ENCODE peak calls at places on chromosomes 3 and 15, in four cellular contexts. One of them, this sample, is unnamed.

GRCh38 chr15:68815598-68815997 is 5.1 kb downstream of the ANP32A start:
- DNase-seq in WTC11: no peak
- DNase-seq in K562: no peak
- DNase-seq in HepG2: no peak
- DNase-seq in this sample: no peak

GRCh38 chr3:9915252-9916141 is 1.4 kb upstream of the IL17RC start:
- DNase-seq in WTC11: peak
- DNase-seq in K562: no peak
- DNase-seq in HepG2: peak
- DNase-seq in this sample: peak

GRCh38 chr3:25257026-25257425 is 171.0 kb upstream of the RARB start:
- DNase-seq in WTC11: no peak
- DNase-seq in K562: no peak
- DNase-seq in HepG2: no peak
- DNase-seq in this sample: no peak

GRCh38 chr3:66450389-66451022 is 50.3 kb downstream of the LRIG1 start:
- DNase-seq in WTC11: no peak
- DNase-seq in K562: no peak
- DNase-seq in HepG2: no peak
- DNase-seq in this sample: no peak

GRCh38 chr15:40594429-40594836 is 384 bp downstream of the KNL1 start:
- DNase-seq in WTC11: peak
- DNase-seq in K562: peak
- DNase-seq in HepG2: peak
- DNase-seq in this sample: peak

GRCh38 chr3:45026038-45026437 is at the start of gene CLEC3B:
- DNase-seq in WTC11: no peak
- DNase-seq in K562: no peak
- DNase-seq in HepG2: no peak
- DNase-seq in this sample: no peak

GRCh38 chr3:102400142-102400541 is 34.7 kb upstream of the ZPLD1 start:
- DNase-seq in WTC11: no peak
- DNase-seq in K562: no peak
- DNase-seq in HepG2: no peak
- DNase-seq in this sample: no peak

GRCh38 chr3:15933439-15934144 is 135.8 kb upstream of the ANKRD28 start:
- DNase-seq in WTC11: no peak
- DNase-seq in K562: no peak
- DNase-seq in HepG2: no peak
- DNase-seq in this sample: no peak

GRCh38 chr3:54784021-54784420 is 143.8 kb downstream of the LRTM1 start:
- DNase-seq in WTC11: no peak
- DNase-seq in K562: no peak
- DNase-seq in HepG2: no peak
- DNase-seq in this sample: no peak

GRCh38 chr15:31212286-31212685 is 110.8 kb upstream of the TRPM1 start:
- DNase-seq in WTC11: no peak
- DNase-seq in K562: no peak
- DNase-seq in HepG2: no peak
- DNase-seq in this sample: no peak

GRCh38 chr15:77021803-77022381 is 27.0 kb downstream of the PSTPIP1 start:
- DNase-seq in WTC11: no peak
- DNase-seq in K562: no peak
- DNase-seq in HepG2: no peak
- DNase-seq in this sample: no peak

GRCh38 chr15:58463815-58464697 is 32.3 kb downstream of the LIPC start:
- DNase-seq in WTC11: no peak
- DNase-seq in K562: no peak
- DNase-seq in HepG2: peak
- DNase-seq in this sample: no peak
- TF ChIP-seq ELF4 in WTC11: no peak
- TF ChIP-seq ELF4 in K562: no peak
- TF ChIP-seq ELF4 in HepG2: no peak
- TF ChIP-seq ELF4 in this sample: no peak

GRCh38 chr3:160473978-160474377 is 24.4 kb upstream of the TRIM59 start:
- DNase-seq in WTC11: no peak
- DNase-seq in K562: no peak
- DNase-seq in HepG2: no peak
- DNase-seq in this sample: no peak

GRCh38 chr3:160471892-160472291 is 22.3 kb upstream of the TRIM59 start:
- DNase-seq in WTC11: no peak
- DNase-seq in K562: no peak
- DNase-seq in HepG2: no peak
- DNase-seq in this sample: no peak

GRCh38 chr3:160474416-160474838 is 24.8 kb upstream of the TRIM59 start:
- DNase-seq in WTC11: no peak
- DNase-seq in K562: no peak
- DNase-seq in HepG2: no peak
- DNase-seq in this sample: no peak

GRCh38 chr3:160472344-160472743 is 22.8 kb upstream of the TRIM59 start:
- DNase-seq in WTC11: no peak
- DNase-seq in K562: no peak
- DNase-seq in HepG2: no peak
- DNase-seq in this sample: no peak

DNA sequence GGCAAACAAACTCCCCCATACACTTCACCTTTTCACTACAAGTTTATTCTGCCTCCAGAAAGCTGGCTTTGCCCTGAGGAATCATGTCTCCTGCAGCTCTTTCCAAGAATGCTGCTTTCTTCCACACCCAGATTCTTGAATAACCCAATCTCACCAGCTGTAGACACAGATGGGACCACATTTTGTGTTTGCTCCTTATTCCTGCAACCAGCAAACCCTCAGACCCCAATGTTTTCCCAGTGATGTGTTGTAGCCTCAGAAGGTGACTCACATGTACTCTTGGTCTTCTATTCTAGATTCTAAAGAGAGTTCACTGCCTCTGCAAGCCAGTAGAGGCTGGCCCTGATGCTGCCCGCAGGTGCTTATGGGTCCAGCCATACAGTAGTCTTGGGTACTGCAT is 23.6 kb upstream of the TRIM59 start:
- DNase-seq in WTC11: no peak
- DNase-seq in K562: no peak
- DNase-seq in HepG2: no peak
- DNase-seq in this sample: no peak
- TF ChIP-seq SP1 in WTC11: no peak
- TF ChIP-seq SP1 in K562: no peak
- TF ChIP-seq SP1 in HepG2: no peak
- TF ChIP-seq SP1 in this sample: no peak

GRCh38 chr3:39150803-39151631 is 2.4 kb downstream of the CSRNP1 start:
- DNase-seq in WTC11: peak
- DNase-seq in K562: peak
- DNase-seq in HepG2: peak
- DNase-seq in this sample: no peak

GRCh38 chr3:39148116-39149058 is 5.0 kb downstream of the CSRNP1 start:
- DNase-seq in WTC11: no peak
- DNase-seq in K562: peak
- DNase-seq in HepG2: no peak
- DNase-seq in this sample: no peak

GRCh38 chr3:39149059-39149455 is 4.3 kb downstream of the CSRNP1 start:
- DNase-seq in WTC11: no peak
- DNase-seq in K562: no peak
- DNase-seq in HepG2: no peak
- DNase-seq in this sample: no peak

GRCh38 chr3:39149498-39150169 is 3.8 kb downstream of the CSRNP1 start:
- DNase-seq in WTC11: no peak
- DNase-seq in K562: no peak
- DNase-seq in HepG2: no peak
- DNase-seq in this sample: no peak

DNA sequence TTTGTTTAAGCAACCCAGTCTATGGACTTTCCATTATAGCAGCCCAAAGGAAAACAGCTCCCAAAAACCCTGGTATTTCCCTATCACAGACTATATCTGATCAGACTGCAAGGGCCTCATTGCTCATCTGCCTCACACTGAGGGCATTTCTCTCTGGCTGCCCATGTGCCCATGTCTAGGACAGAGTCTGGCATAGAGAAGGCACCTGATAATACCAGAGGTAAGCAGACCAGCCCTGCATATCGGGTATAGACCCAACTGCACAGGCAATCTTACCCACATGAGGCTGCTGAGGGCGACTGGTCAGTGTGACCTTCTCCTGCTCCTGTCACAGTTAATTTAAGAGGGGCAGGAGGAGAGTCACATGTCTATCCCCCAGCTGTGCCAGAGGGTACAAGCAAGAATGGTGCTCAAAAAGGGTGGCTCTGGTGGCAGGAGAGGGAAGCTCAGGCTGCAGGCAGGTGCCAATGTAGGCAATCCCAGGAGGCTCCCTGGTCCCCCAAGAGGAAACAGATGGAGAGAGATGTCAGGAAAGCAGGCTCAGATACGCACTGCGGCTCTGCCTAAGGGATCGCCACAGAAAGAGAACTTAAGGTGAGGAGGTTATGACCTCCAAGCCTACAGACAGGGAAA is 3.1 kb downstream of the CSRNP1 start:
- DNase-seq in WTC11: no peak
- DNase-seq in K562: no peak
- DNase-seq in HepG2: no peak
- DNase-seq in this sample: no peak
- TF ChIP-seq ELF4 in WTC11: no peak
- TF ChIP-seq ELF4 in K562: no peak
- TF ChIP-seq ELF4 in HepG2: no peak
- TF ChIP-seq ELF4 in this sample: no peak

GRCh38 chr3:124779116-124779515 is 48.9 kb downstream of the UMPS start:
- DNase-seq in WTC11: no peak
- DNase-seq in K562: no peak
- DNase-seq in HepG2: no peak
- DNase-seq in this sample: no peak

GRCh38 chr3:124780767-124781485 is 50.7 kb downstream of the UMPS start:
- DNase-seq in WTC11: no peak
- DNase-seq in K562: no peak
- DNase-seq in HepG2: no peak
- DNase-seq in this sample: no peak

GRCh38 chr3:124781706-124782376 is 51.6 kb downstream of the UMPS start:
- DNase-seq in WTC11: no peak
- DNase-seq in K562: no peak
- DNase-seq in HepG2: no peak
- DNase-seq in this sample: no peak

GRCh38 chr3:124779751-124780191 is 49.5 kb downstream of the UMPS start:
- DNase-seq in WTC11: no peak
- DNase-seq in K562: no peak
- DNase-seq in HepG2: no peak
- DNase-seq in this sample: no peak

DNA sequence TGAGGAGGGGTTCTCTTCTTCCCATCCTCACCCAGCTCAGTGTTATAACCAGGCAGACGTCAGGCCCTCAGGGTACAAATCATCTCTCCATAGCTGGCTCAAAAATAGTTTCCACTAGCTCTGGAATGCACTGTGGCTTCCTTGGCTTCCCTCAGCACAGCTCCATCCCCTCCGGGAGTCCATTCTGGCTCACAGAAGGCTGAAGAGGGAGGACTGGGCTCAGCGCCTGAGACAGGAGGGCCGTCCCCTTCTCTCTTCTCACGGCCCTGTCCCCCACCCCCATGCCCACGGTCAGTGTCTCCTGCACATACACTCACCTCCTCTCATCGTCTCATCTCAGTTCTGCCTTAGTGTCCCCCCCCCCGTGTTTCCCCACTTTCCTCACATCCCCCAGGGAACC is 50.1 kb downstream of the UMPS start:
- DNase-seq in WTC11: no peak
- DNase-seq in K562: no peak
- DNase-seq in HepG2: no peak
- DNase-seq in this sample: no peak
- TF ChIP-seq SP1 in WTC11: no peak
- TF ChIP-seq SP1 in K562: no peak
- TF ChIP-seq SP1 in HepG2: no peak
- TF ChIP-seq SP1 in this sample: no peak

DNA sequence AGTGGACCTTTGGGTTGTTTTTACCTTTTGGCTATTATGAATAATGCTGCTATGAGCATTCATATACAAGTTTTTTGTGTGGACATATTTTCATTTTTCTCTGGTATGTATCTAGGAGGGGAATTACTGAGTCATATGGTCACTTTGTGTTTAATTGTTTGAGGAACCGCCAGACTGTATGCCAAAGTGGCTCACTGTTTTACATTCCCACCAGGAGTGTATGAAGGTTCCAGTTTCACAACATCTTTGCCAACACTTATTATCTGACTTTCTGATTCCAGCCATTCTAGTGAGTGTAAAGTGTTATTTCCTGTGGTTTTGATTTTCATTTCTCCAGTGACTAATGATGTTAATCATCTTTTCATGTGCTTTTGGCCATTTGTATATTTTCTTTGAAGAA is 51.8 kb downstream of the CMTM7 start:
- DNase-seq in WTC11: no peak
- DNase-seq in K562: no peak
- DNase-seq in HepG2: no peak
- DNase-seq in this sample: no peak
- TF ChIP-seq ELF4 in WTC11: no peak
- TF ChIP-seq ELF4 in K562: no peak
- TF ChIP-seq ELF4 in HepG2: no peak
- TF ChIP-seq ELF4 in this sample: no peak

This sample was measured in HEK293T.